ENCODE peak calls at places on chromosomes 16 and 17, in ten cellular contexts. G is left lung; X is fibroblast of lung; Q is left ventricle myocardium inferior; H is psoas muscle; S is heart left ventricle; A is CD8-positive, alpha-beta memory T cell; O is colonic mucosa; B is sigmoid colon; D is IMR-90. E is an unnamed sample. For H3K27me3, the result is how much of the 10 kb centered on the place peaks cover.

GRCh38 chr17:7249830-7250229 is 1.7 kb downstream of the CTDNEP1 start:
- DNase-seq in O (no peak), H (no peak), B (no peak), X (no peak), G (no peak), D (no peak), A (no peak), S (no peak), Q (no peak), E (no peak)

GRCh38 chr17:29168079-29168758 is 12.0 kb downstream of the MYO18A start:
- DNase-seq in Q (no peak), G (no peak), S (no peak), O (no peak), X (no peak), D (no peak), B (peak), H (no peak), A (no peak), E (no peak)

GRCh38 chr16:24701521-24701951 is 27.9 kb upstream of the TNRC6A start:
- DNase-seq in D (peak), B (no peak), X (peak), S (no peak), A (no peak), Q (no peak), H (peak), G (no peak), O (no peak), E (peak)

GRCh38 chr17:17412331-17412730 is 64.5 kb upstream of the MED9 start:
- DNase-seq in H (no peak), Q (no peak), A (no peak), S (no peak), B (peak), X (no peak), G (no peak), D (peak), O (no peak), E (peak)

GRCh38 chr17:78122221-78122990 is 6.1 kb downstream of the TMC6 start:
- DNase-seq in D (no peak), X (no peak), O (no peak), G (peak), Q (no peak), S (no peak), H (no peak), B (no peak), A (peak), E (no peak)

GRCh38 chr17:31596382-31597323 is 205.2 kb downstream of the RAB11FIP4 start:
- DNase-seq in A (no peak), D (peak), Q (peak), G (peak), H (peak), O (peak), X (peak), B (peak), S (peak), E (peak)

GRCh38 chr17:29263916-29264315 is 17.3 kb downstream of the CRYBA1 start:
- DNase-seq in X (no peak), G (no peak), S (no peak), A (no peak), O (no peak), Q (no peak), D (no peak), H (no peak), B (no peak), E (no peak)

GRCh38 chr17:74870512-74870911 is 2.3 kb downstream of the FDXR start:
- DNase-seq in B (no peak), D (peak), G (peak), A (no peak), O (no peak), H (no peak), X (peak), S (no peak), Q (no peak), E (peak)

GRCh38 chr17:65170839-65171238 is 33.7 kb downstream of the RGS9 start:
- DNase-seq in S (peak), A (no peak), H (no peak), Q (peak), O (no peak), X (no peak), B (no peak), G (no peak), D (peak), E (peak)

GRCh38 chr17:79866791-79867190 is 27.6 kb upstream of the CBX4 start:
- DNase-seq in H (no peak), Q (no peak), S (no peak), O (no peak), A (no peak), B (no peak), X (no peak), G (peak), D (no peak), E (no peak)

GRCh38 chr16:6193718-6194117 is 1096.1 kb upstream of the EEF2KMT start:
- DNase-seq in B (no peak), A (no peak), S (no peak), Q (no peak), X (no peak), G (no peak), D (no peak), O (peak), H (no peak), E (peak)

GRCh38 chr17:700504-701094 is 14.0 kb downstream of the VPS53 start:
- DNase-seq in Q (no peak), S (no peak), D (peak), B (no peak), X (peak), G (no peak), O (no peak), A (no peak), H (no peak), E (peak)

GRCh38 chr16:27154573-27155521 is 48.5 kb upstream of the KDM8 start:
- DNase-seq in B (peak), A (peak), X (peak), H (peak), G (peak), O (peak), Q (peak), D (peak), S (peak), E (peak)

GRCh38 chr16:69709456-69710084 is 16.8 kb downstream of the NQO1 start:
- DNase-seq in Q (no peak), A (no peak), O (no peak), B (no peak), X (peak), H (no peak), D (peak), S (no peak), G (no peak), E (peak)

GRCh38 chr17:31493656-31494155 is 102.2 kb downstream of the RAB11FIP4 start:
- DNase-seq in H (peak), X (no peak), B (no peak), O (peak), G (no peak), S (no peak), D (no peak), Q (no peak), A (no peak), E (no peak)

GRCh38 chr16:13793788-13794461 is 126.0 kb upstream of the ERCC4 start:
- DNase-seq in B (peak), H (no peak), D (no peak), X (no peak), G (no peak), O (no peak), Q (no peak), S (peak), A (no peak), E (no peak)

GRCh38 chr17:42276359-42276608 is at the start of gene STAT5B:
- DNase-seq in D (peak), X (peak), S (peak), A (peak), Q (peak), H (peak), O (peak), B (peak), G (peak), E (no peak)

GRCh38 chr17:81018044-81018802 is 16.7 kb upstream of the BAIAP2 start:
- DNase-seq in D (peak), G (peak), O (peak), X (peak), Q (no peak), A (no peak), S (peak), H (peak), B (peak), E (peak)

GRCh38 chr17:75695830-75696271 is 25.4 kb upstream of the ITGB4 start:
- DNase-seq in O (peak), G (no peak), H (peak), B (peak), S (peak), A (no peak), Q (peak), D (no peak), X (no peak), E (no peak)

GRCh38 chr16:8686879-8687278 is 12.5 kb downstream of the ABAT start:
- DNase-seq in G (no peak), X (no peak), A (no peak), Q (no peak), O (peak), H (no peak), D (no peak), S (no peak), B (no peak), E (no peak)

GRCh38 chr17:5800646-5801045 is 216.3 kb upstream of the NLRP1 start:
- DNase-seq in X (no peak), H (no peak), S (no peak), O (no peak), D (no peak), A (no peak), B (no peak), Q (no peak), G (no peak), E (no peak)

GRCh38 chr16:75241412-75241811 is 10.0 kb downstream of the BCAR1 start:
- DNase-seq in Q (no peak), S (peak), A (no peak), H (peak), D (no peak), B (no peak), X (no peak), O (no peak), G (peak), E (no peak)

GRCh38 chr16:70437582-70438324 is 1.1 kb downstream of the ST3GAL2 start:
- DNase-seq in X (peak), S (no peak), Q (no peak), H (no peak), A (no peak), B (no peak), G (no peak), D (peak), O (no peak), E (peak)

GRCh38 chr16:11612110-11612981 is 25.6 kb upstream of the LITAF start:
- DNase-seq in S (no peak), X (no peak), Q (peak), A (no peak), D (no peak), G (peak), H (no peak), B (no peak), O (peak), E (no peak)

GRCh38 chr17:35984140-35984539 is 2.4 kb downstream of the CCL14 start:
- DNase-seq in Q (no peak), S (no peak), A (no peak), X (no peak), G (no peak), B (no peak), O (no peak), H (no peak), D (no peak), E (no peak)

GRCh38 chr16:49510141-49510540 is 136.5 kb downstream of the C16orf78 start:
- DNase-seq in G (no peak), X (no peak), A (no peak), B (no peak), S (no peak), O (no peak), H (no peak), Q (no peak), D (no peak), E (no peak)

GRCh38 chr16:1777375-1778199 is 4.7 kb upstream of the MRPS34 start:
- DNase-seq in X (no peak), A (no peak), B (no peak), Q (no peak), G (no peak), H (peak), D (no peak), O (no peak), S (peak), E (no peak)

GRCh38 chr16:30183961-30184429 is 593 bp downstream of the CORO1A start:
- DNase-seq in O (peak), X (no peak), H (peak), S (peak), Q (peak), G (peak), A (peak), B (peak), D (no peak), E (no peak)

GRCh38 chr17:18990331-18990730 is 14.2 kb downstream of the FAM83G start:
- DNase-seq in Q (no peak), S (no peak), X (no peak), B (no peak), A (no peak), H (no peak), O (no peak), G (peak), D (no peak), E (no peak)

GRCh38 chr16:3274947-3275346 is 8.3 kb upstream of the ZNF263 start:
- DNase-seq in G (no peak), O (no peak), X (no peak), A (no peak), H (no peak), S (no peak), B (no peak), D (no peak), Q (no peak), E (no peak)

GRCh38 chr17:40462343-40463121 is 19.3 kb downstream of the IGFBP4 start:
- DNase-seq in Q (no peak), O (no peak), D (no peak), G (no peak), H (no peak), X (peak), S (peak), A (no peak), B (peak), E (peak)

GRCh38 chr17:7577327-7578199 is 1.9 kb upstream of the CD68 start:
- DNase-seq in X (no peak), A (no peak), S (no peak), G (no peak), D (no peak), Q (no peak), H (no peak), O (no peak), B (no peak), E (no peak)

GRCh38 chr16:2919511-2920255 is 8.0 kb downstream of the FLYWCH1 start:
- DNase-seq in O (peak), Q (no peak), A (peak), B (peak), S (no peak), X (peak), H (peak), G (no peak), D (peak), E (peak)

GRCh38 chr16:83774066-83774465 is 33.7 kb upstream of the HSBP1 start:
- DNase-seq in S (no peak), G (no peak), Q (no peak), X (no peak), D (no peak), B (no peak), A (no peak), H (no peak), O (no peak), E (no peak)

GRCh38 chr16:83785455-83785854 is 22.3 kb upstream of the HSBP1 start:
- DNase-seq in O (no peak), S (no peak), X (no peak), A (no peak), B (no peak), H (no peak), G (no peak), Q (no peak), D (peak), E (no peak)

GRCh38 chr16:83779881-83780280 is 27.9 kb upstream of the HSBP1 start:
- DNase-seq in O (no peak), H (no peak), A (no peak), S (no peak), G (no peak), D (peak), Q (no peak), X (peak), B (no peak), E (peak)
- H3K27me3 ChIP-seq in O (under half), H (under half), A (under half), S (under half), G (under half), D (under half), Q (under half), X (under half), B (under half), E (under half)

GRCh38 chr17:82101767-82102679 is 4.0 kb upstream of the FASN start:
- DNase-seq in D (no peak), G (no peak), H (peak), O (no peak), B (no peak), Q (no peak), A (no peak), S (peak), X (no peak), E (no peak)
- H3K27ac ChIP-seq in D (no peak), G (no peak), H (peak), O (no peak), B (peak), Q (peak), A (no peak), S (no peak), X (no peak), E (no peak)

DNA sequence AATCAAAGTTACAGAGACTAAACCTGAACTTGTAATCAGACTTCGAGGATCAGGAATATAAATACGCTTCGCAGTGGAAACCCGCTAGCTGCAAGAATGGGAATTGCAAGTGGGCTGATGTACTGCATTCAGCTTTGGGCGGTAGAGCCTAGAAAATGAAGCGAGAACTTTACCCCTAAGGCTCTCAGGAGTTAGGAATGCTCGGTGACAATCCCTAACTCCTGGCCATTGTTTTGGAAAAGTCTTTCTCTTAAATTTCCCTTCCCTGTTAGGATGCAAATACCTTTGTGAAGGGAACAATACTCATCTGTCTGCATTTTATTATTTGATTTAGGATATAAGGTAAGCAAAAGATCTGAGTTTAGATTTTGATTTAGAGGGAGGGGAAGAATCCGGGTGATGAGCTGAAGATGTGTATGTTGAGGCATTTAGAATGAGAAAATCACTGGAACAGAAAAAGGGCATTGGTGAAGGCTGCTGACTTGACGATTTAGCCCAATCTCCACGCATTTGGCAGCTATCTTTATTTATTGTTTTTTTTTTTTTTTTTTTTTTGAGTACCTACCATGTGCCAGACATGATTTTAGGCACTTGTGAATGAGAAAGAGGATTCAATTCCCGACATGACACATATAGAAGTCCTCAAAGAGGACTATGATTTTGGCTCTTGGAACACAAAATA is 2.2 kb upstream of the TOX3 start:
- DNase-seq in O (no peak), Q (no peak), H (no peak), D (no peak), X (peak), B (no peak), G (no peak), S (no peak), A (no peak), E (no peak)
- H3K27me3 ChIP-seq in O (under half), Q (half or more), H (under half), D (under half), X (under half), B (under half), G (half or more), S (half or more), A (under half), E (under half)

DNA sequence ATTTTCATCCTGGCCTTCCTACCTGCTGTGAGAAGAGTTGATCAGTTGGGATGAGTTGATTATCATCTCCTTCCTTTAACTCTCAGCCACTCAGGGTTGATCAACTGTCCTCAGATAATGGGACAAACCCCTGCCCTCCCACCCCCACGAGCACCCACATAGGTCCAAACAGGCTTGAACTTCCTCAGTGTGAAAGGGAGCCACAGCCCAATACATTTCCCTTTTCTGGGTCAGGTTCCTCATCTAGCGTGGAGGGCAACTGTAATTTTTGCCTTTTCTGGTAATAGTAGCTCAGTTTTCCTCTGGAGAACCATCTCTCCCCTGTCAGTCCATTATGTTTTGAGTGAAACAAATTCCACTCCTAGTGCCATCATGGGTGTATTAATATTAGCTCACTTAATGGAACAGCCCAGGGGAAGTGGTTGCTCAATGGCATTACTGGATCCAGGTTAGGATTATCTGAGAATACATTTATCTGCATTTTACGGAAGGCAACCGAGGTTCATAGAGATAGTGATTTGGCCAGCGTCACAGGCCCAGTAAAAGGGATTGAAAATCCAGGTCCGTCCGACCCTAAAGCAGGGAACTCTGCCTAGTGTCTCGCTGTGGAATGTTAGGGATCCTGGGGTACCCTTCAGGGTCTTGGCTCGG is 476 bp upstream of the LPCAT2 start:
- DNase-seq in D (no peak), A (no peak), S (no peak), B (no peak), O (no peak), X (no peak), G (no peak), H (no peak), Q (no peak), E (no peak)
- H3K27ac ChIP-seq in D (no peak), A (no peak), S (no peak), B (peak), O (peak), X (no peak), G (no peak), H (no peak), Q (peak), E (no peak)

GRCh38 chr16:73546351-73546845 is 498.5 kb upstream of the ZFHX3 start:
- DNase-seq in O (no peak), A (no peak), X (peak), G (no peak), D (no peak), B (no peak), S (no peak), H (no peak), Q (no peak), E (no peak)
- H3K27me3 ChIP-seq in O (under half), A (under half), X (under half), G (half or more), D (under half), B (under half), S (under half), H (under half), Q (half or more), E (half or more)

GRCh38 chr17:44327715-44328449 is 3.3 kb upstream of the SLC25A39 start:
- DNase-seq in D (no peak), O (no peak), B (no peak), G (no peak), A (no peak), Q (no peak), X (no peak), H (no peak), S (no peak), E (no peak)

GRCh38 chr17:44334315-44335181 is 9.9 kb upstream of the SLC25A39 start:
- DNase-seq in O (no peak), Q (no peak), S (no peak), H (no peak), D (peak), X (no peak), G (no peak), A (no peak), B (no peak), E (no peak)

GRCh38 chr17:44331249-44331760 is 6.7 kb upstream of the SLC25A39 start:
- DNase-seq in S (peak), B (no peak), O (peak), A (peak), Q (no peak), G (no peak), X (peak), H (peak), D (peak), E (peak)

GRCh38 chr17:44335515-44336356 is 9.4 kb upstream of the GRN start:
- DNase-seq in O (no peak), S (no peak), H (no peak), B (no peak), A (no peak), X (no peak), Q (no peak), D (no peak), G (no peak), E (no peak)

DNA sequence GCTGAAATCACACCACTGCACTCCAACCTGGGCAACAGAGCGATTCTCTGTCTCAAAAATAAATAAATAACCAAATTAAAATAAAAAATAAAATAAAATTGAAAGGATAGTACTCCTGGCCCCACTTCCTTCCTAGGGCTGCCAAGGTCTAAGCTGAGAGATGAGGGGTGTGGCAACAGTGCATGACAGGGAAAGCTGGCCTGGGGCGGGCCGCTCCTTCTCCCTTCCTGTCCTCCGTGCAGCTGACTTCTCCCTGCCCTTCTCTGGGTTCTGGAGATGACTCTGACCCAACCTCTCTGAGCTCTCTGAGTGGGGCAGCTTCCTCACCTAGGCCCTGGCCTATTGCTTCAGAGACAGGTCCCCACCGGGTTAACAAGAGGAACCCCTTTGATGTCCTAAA is 8.7 kb upstream of the SLC25A39 start:
- DNase-seq in G (no peak), X (no peak), B (no peak), A (no peak), S (no peak), O (no peak), Q (no peak), D (no peak), H (no peak), E (no peak)
- H3K27ac ChIP-seq in G (no peak), X (no peak), B (no peak), A (no peak), S (no peak), O (no peak), Q (no peak), D (no peak), H (no peak), E (no peak)